ENCODE peak calls at places on chromosomes 13 and 19, in four cellular contexts. B is C1 segment of cervical spinal cord; X is NCI-H187; W is activated CD8-positive, alpha-beta T cell treated with anti-CD3 and anti-CD28 coated beads, Interleukin-2, amount 10 ng/mL, durations not matched to agents 7 days and 5 days. Z is an unnamed sample.

GRCh38 chr19:5321851-5322681 is 18.5 kb downstream of the PTPRS start:
- DNase-seq in B (no peak), X (no peak), W (peak; percentile 48), Z (no peak)

GRCh38 chr13:68023838-68024581 is 793.9 kb upstream of the PCDH9 start:
- DNase-seq in B (no peak), X (no peak), W (no peak), Z (no peak)

GRCh38 chr19:38399081-38399480 is 3.8 kb upstream of the FAM98C start:
- DNase-seq in B (no peak), X (no peak), W (no peak), Z (no peak)

GRCh38 chr13:44015133-44015532 is 135.4 kb downstream of the LACC1 start:
- DNase-seq in B (no peak), X (no peak), W (no peak), Z (no peak)

GRCh38 chr13:52765991-52766390 is 26.4 kb upstream of the CNMD start:
- DNase-seq in B (no peak), X (no peak), W (no peak), Z (no peak)

GRCh38 chr13:114123448-114123847 is 9.0 kb downstream of the RASA3 start:
- DNase-seq in B (no peak), X (no peak), W (no peak), Z (no peak)

GRCh38 chr19:44823373-44823698 is 14.4 kb downstream of the BCAM start:
- DNase-seq in B (no peak), X (no peak), W (no peak), Z (no peak)

GRCh38 chr13:23020246-23020843 is 160.4 kb upstream of the SGCG start:
- DNase-seq in B (peak; percentile 1), X (no peak), W (peak; percentile 52), Z (peak; percentile 40)

GRCh38 chr13:113216165-113217056 is 7.0 kb downstream of the CUL4A start:
- DNase-seq in B (no peak), X (peak; percentile 67), W (no peak), Z (peak; percentile 18)

GRCh38 chr13:80101040-80101439 is 239.9 kb downstream of the SPRY2 start:
- DNase-seq in B (no peak), X (no peak), W (no peak), Z (no peak)

GRCh38 chr13:76937416-76937815 is 10.9 kb upstream of the ACOD1 start:
- DNase-seq in B (no peak), X (no peak), W (no peak), Z (no peak)

GRCh38 chr13:85666356-85666755 is 132.9 kb downstream of the SLITRK6 start:
- DNase-seq in B (no peak), X (no peak), W (no peak), Z (no peak)

GRCh38 chr19:50497030-50497420 is 14.0 kb downstream of the JOSD2 start:
- DNase-seq in B (no peak), X (no peak), W (no peak), Z (no peak)

GRCh38 chr19:38867176-38867780 is 10.8 kb downstream of the RINL start:
- DNase-seq in B (no peak), X (no peak), W (no peak), Z (no peak)

GRCh38 chr19:30670011-30670329 is 297.8 kb downstream of the ZNF536 start:
- DNase-seq in B (no peak), X (no peak), W (no peak), Z (no peak)

GRCh38 chr19:13629687-13630357 is 123.5 kb upstream of the CACNA1A start:
- DNase-seq in B (no peak), X (no peak), W (no peak), Z (no peak)

GRCh38 chr13:94209110-94209509 is 270.4 kb downstream of the DCT start:
- DNase-seq in B (no peak), X (no peak), W (no peak), Z (no peak)

GRCh38 chr19:9793051-9793591 is 24.6 kb upstream of the ZNF846 start:
- DNase-seq in B (no peak), X (no peak), W (peak; percentile 78), Z (peak; percentile 30)

GRCh38 chr19:13865578-13866462 is 11.1 kb upstream of the NANOS3 start:
- DNase-seq in B (no peak), X (no peak), W (peak; percentile 29), Z (no peak)

GRCh38 chr19:32688315-32688714 is 3.3 kb upstream of the NUDT19 start:
- DNase-seq in B (no peak), X (no peak), W (no peak), Z (no peak)

GRCh38 chr19:50328257-50329145 is 676 bp downstream of the KCNC3 start:
- DNase-seq in B (no peak), X (peak; percentile 57), W (no peak), Z (no peak)

GRCh38 chr13:60572003-60572792 is 175.2 kb downstream of the TDRD3 start:
- DNase-seq in B (no peak), X (no peak), W (no peak), Z (no peak)

GRCh38 chr13:109743706-109744453 is 42.5 kb downstream of the IRS2 start:
- DNase-seq in B (no peak), X (no peak), W (peak; percentile 55), Z (no peak)

GRCh38 chr19:7670150-7670784 is 1.4 kb downstream of the RETN start:
- DNase-seq in B (no peak), X (no peak), W (peak; percentile 62), Z (no peak)

GRCh38 chr13:80226645-80227044 is 114.3 kb downstream of the SPRY2 start:
- DNase-seq in B (no peak), X (no peak), W (no peak), Z (no peak)

GRCh38 chr13:73720216-73720840 is 413.9 kb downstream of the KLF12 start:
- DNase-seq in B (no peak), X (no peak), W (no peak), Z (no peak)

GRCh38 chr13:43414111-43414510 is 372.7 kb downstream of the ENOX1 start:
- DNase-seq in B (no peak), X (no peak), W (no peak), Z (no peak)

GRCh38 chr19:55474269-55475265 is 1.9 kb upstream of the ZNF628 start:
- DNase-seq in B (no peak), X (no peak), W (no peak), Z (no peak)

GRCh38 chr19:52291781-52292180 is 5.2 kb upstream of the ZNF480 start:
- DNase-seq in B (no peak), X (no peak), W (no peak), Z (no peak)

GRCh38 chr13:61002686-61003085 is 413.0 kb downstream of the PCDH20 start:
- DNase-seq in B (no peak), X (no peak), W (no peak), Z (no peak)

GRCh38 chr13:34372581-34372980 is 554.6 kb downstream of the RFC3 start:
- DNase-seq in B (no peak), X (no peak), W (no peak), Z (no peak)

GRCh38 chr13:19601749-19602725 is 31.4 kb upstream of the MPHOSPH8 start:
- DNase-seq in B (no peak), X (no peak), W (peak; percentile 52), Z (no peak)

GRCh38 chr13:44818428-44818827 is 170.8 kb downstream of the NUFIP1 start:
- DNase-seq in B (no peak), X (no peak), W (no peak), Z (no peak)

GRCh38 chr19:42255766-42256750 is 1.1 kb upstream of the ERF start:
- DNase-seq in B (peak; percentile 72), X (no peak), W (no peak), Z (peak; percentile 71)

GRCh38 chr19:246551-246950 is 44.7 kb downstream of the PLPP2 start:
- DNase-seq in B (no peak), X (no peak), W (peak; percentile 34), Z (no peak)

Z was measured in globus pallidus.